ENCODE peak calls at places on chromosome 14, in four cellular contexts. W, E, Z and F are unnamed samples.

GRCh38 chr14:104117341-104118005 is 20.9 kb upstream of the KIF26A start:
- DNase-seq in E (no peak), Z (no peak), W (peak), F (no peak)

GRCh38 chr14:95482967-95483842 is 33.2 kb downstream of the SYNE3 start:
- DNase-seq in W (no peak), Z (peak), E (peak), F (peak)

GRCh38 chr14:75283162-75283883 is 4.7 kb downstream of the FOS start:
- DNase-seq in Z (peak), W (no peak), E (no peak), F (peak)

GRCh38 chr14:33922125-33922524 is 28.7 kb downstream of the EGLN3 start:
- DNase-seq in E (no peak), Z (no peak), W (no peak), F (peak)

GRCh38 chr14:23861666-23862065 is 91.9 kb upstream of the DHRS4 start:
- DNase-seq in W (no peak), Z (no peak), E (no peak), F (peak)

GRCh38 chr14:57275023-57275664 is 6.4 kb downstream of the AP5M1 start:
- DNase-seq in W (no peak), Z (no peak), E (no peak), F (peak)

GRCh38 chr14:99317231-99318090 is 45.5 kb upstream of the BCL11B start:
- DNase-seq in W (no peak), Z (no peak), E (no peak), F (no peak)

GRCh38 chr14:100466111-100466856 is 120.9 kb downstream of the BEGAIN start:
- DNase-seq in W (no peak), Z (no peak), E (no peak), F (no peak)

GRCh38 chr14:72604133-72604532 is 289.8 kb downstream of the DPF3 start:
- DNase-seq in W (no peak), Z (no peak), E (no peak), F (no peak)

GRCh38 chr14:94079891-94080605 is 954 bp downstream of the DDX24 start:
- DNase-seq in Z (peak), E (no peak), W (no peak), F (peak)

GRCh38 chr14:81329640-81330385 is 70.3 kb downstream of the STON2 start:
- DNase-seq in Z (no peak), W (no peak), E (no peak), F (no peak)

GRCh38 chr14:32603992-32604391 is 274.9 kb downstream of the AKAP6 start:
- DNase-seq in W (no peak), E (no peak), Z (no peak), F (no peak)

GRCh38 chr14:26163761-26164160 is 434.1 kb downstream of the NOVA1 start:
- DNase-seq in E (no peak), W (peak), Z (peak), F (peak)

GRCh38 chr14:65287264-65288131 is 125.0 kb upstream of the FUT8 start:
- DNase-seq in E (no peak), W (no peak), Z (no peak), F (peak)

GRCh38 chr14:104345316-104346111 is 207.1 kb downstream of the KIF26A start:
- DNase-seq in Z (no peak), E (no peak), W (no peak), F (no peak)

GRCh38 chr14:72851660-72852059 is 42.2 kb downstream of the DPF3 start:
- DNase-seq in E (no peak), W (no peak), Z (no peak), F (no peak)

GRCh38 chr14:53144244-53144643 is 8.9 kb downstream of the DDHD1 start:
- DNase-seq in E (no peak), Z (no peak), W (no peak), F (peak)

GRCh38 chr14:96117101-96117897 is 78.1 kb downstream of the C14orf132 start:
- DNase-seq in Z (no peak), W (no peak), E (no peak), F (peak)

GRCh38 chr14:23709923-23710322 is 73.8 kb downstream of the DHRS2 start:
- DNase-seq in W (no peak), Z (no peak), E (no peak), F (no peak)

GRCh38 chr14:71591929-71592328 is 340.3 kb upstream of the RGS6 start:
- DNase-seq in E (peak), Z (peak), W (no peak), F (peak)

GRCh38 chr14:94143239-94143638 is 13.8 kb upstream of the IFI27L2 start:
- DNase-seq in W (peak), Z (no peak), E (peak), F (no peak)

GRCh38 chr14:97977711-97978261 is 1180.6 kb downstream of the VRK1 start:
- DNase-seq in W (no peak), Z (peak), E (no peak), F (peak)

GRCh38 chr14:74459981-74460380 is 33.1 kb downstream of the NPC2 start:
- DNase-seq in W (no peak), E (no peak), Z (no peak), F (no peak)

GRCh38 chr14:35285991-35286564 is 6.1 kb upstream of the PSMA6 start:
- DNase-seq in E (no peak), W (no peak), Z (no peak), F (no peak)

GRCh38 chr14:30935445-30935844 is 61.1 kb downstream of the COCH start:
- DNase-seq in W (no peak), E (no peak), Z (peak), F (peak)

GRCh38 chr14:104359969-104360442 is 219.6 kb upstream of the C14orf180 start:
- DNase-seq in W (no peak), E (no peak), Z (no peak), F (no peak)

GRCh38 chr14:76955575-76956252 is 72.8 kb downstream of the IRF2BPL start:
- DNase-seq in Z (peak), E (no peak), W (no peak), F (peak)

GRCh38 chr14:74089251-74090020 is 4.7 kb downstream of the LIN52 start:
- DNase-seq in E (no peak), Z (no peak), W (no peak), F (no peak)

GRCh38 chr14:58794993-58795762 is 157.4 kb downstream of the DACT1 start:
- DNase-seq in E (no peak), Z (no peak), W (no peak), F (no peak)
- H2AFZ ChIP-seq in E (peak), Z (no peak), W (no peak), F (no peak)

GRCh38 chr14:60637490-60638452 is 11.5 kb downstream of the SIX1 start:
- DNase-seq in Z (peak), W (peak), E (no peak), F (peak)
- TF ChIP-seq EZH2 in Z (no peak), W (peak), E (no peak), F (no peak)

GRCh38 chr14:101623077-101623372 is 61.7 kb downstream of the DIO3 start:
- DNase-seq in E (no peak), W (no peak), Z (no peak), F (no peak)

GRCh38 chr14:101622251-101623076 is 61.2 kb downstream of the DIO3 start:
- DNase-seq in Z (no peak), W (no peak), E (no peak), F (no peak)

GRCh38 chr14:101619484-101619883 is 58.2 kb downstream of the DIO3 start:
- DNase-seq in E (no peak), W (no peak), Z (no peak), F (no peak)

GRCh38 chr14:101620821-101621785 is 59.8 kb downstream of the DIO3 start:
- DNase-seq in E (no peak), Z (no peak), W (no peak), F (no peak)

DNA sequence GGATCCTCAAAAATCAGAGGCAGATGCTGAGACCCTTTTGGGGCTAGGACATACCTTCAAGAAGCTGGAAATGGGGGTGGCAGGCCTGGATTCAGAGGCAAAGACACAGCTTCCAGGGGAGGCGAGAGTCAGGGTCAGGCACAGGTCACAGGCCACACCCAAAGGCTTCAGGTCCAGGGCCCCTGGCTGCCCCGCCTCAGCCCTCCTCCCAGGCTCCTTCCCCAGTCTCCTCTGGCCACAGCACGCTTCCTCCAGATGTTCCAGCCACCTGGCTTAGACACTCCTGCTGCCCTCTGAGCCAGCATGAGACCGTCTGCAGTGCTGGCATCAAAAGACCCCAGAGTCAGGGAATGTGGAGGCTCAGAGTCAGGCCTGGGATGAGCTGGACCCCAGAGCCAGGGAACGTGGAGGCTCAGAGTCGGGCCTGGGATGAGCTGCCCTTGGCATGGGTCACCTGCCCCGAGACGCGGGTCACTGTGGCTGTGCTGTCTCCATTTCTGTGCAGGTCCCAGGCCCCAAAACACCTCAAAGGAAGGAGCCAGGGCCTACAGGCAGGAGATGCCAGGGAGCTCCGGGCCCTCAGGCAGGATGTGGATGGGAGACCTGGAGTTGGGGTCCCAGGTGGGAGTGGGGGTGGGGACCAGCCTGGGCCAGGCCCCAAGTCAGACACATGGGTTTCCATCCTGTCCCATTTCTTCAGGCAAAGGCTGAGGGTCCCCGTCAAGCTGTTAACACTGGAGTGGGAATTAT is 58.9 kb downstream of the DIO3 start:
- DNase-seq in E (no peak), W (no peak), Z (no peak), F (no peak)
- H2AFZ ChIP-seq in E (no peak), W (no peak), Z (no peak), F (no peak)

GRCh38 chr14:69574266-69574953 is at the start of gene CCDC177:
- DNase-seq in Z (peak), W (peak), E (peak), F (peak)
- TF ChIP-seq EZH2 in Z (no peak), W (peak), E (no peak), F (peak)

GRCh38 chr14:105480807-105481801 is 5.6 kb upstream of the CRIP1 start:
- DNase-seq in Z (peak), E (peak), W (peak), F (peak)
- H2AFZ ChIP-seq in Z (peak), E (no peak), W (peak), F (no peak)

GRCh38 chr14:20781805-20782204 is 737 bp downstream of the RNASE6 start:
- DNase-seq in W (no peak), E (no peak), Z (no peak), F (no peak)
- TF ChIP-seq EZH2 in W (no peak), E (no peak), Z (no peak), F (no peak)

DNA sequence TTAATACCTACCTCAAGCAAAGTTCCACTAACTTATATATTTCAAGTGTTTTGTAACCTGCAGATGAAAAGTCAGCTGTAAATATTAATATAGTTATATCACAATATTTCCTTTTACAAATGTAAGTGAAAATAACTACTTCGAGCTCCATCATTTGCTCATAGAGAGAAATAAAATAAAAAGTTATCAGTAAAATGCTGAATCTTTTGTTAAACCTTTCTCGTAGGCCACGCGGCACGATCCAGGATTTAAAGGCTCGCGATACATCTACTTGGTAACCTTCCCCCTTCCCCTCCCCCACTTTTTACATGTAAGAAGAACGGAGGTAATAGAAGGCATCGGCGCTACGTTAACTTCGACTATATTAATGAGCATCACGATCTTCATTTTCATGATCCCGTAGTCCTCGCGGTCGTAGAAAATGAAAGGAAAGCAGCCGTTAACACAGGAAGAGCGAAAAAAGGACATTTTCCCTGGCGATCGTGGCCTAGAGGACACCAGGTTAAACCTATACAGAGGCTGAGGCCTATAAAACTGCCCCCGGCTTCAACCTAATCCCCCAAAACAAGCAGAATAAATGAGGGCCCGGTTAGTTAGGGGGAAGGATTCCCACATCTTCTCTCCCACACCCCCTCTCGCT is 510 bp downstream of the HNRNPC start:
- DNase-seq in Z (peak), W (peak), E (peak), F (peak)
- H2AFZ ChIP-seq in Z (no peak), W (no peak), E (no peak), F (no peak)